ENCODE peak calls at places on chromosomes 3 and 15, in five cellular contexts. W is PC-9, I is dorsolateral prefrontal cortex, C is omental fat pad, K is B cell. H is an unnamed sample.

GRCh38 chr15:55224892-55225291 is 28.2 kb upstream of the RSL24D1 start:
- DNase-seq in I (no peak), C (no peak), W (no peak), K (no peak), H (no peak)

GRCh38 chr15:55661431-55661830 is 73.3 kb upstream of the PYGO1 start:
- DNase-seq in W (no peak), K (no peak), C (no peak), I (no peak), H (no peak)

GRCh38 chr3:124846189-124846588 is 41.0 kb downstream of the ITGB5 start:
- DNase-seq in C (no peak), I (no peak), K (no peak), W (peak), H (peak)

GRCh38 chr15:74013374-74013893 is 18.9 kb downstream of the PML start:
- DNase-seq in K (no peak), I (no peak), W (no peak), C (no peak), H (no peak)

GRCh38 chr15:72342385-72342784 is 22.4 kb upstream of the CELF6 start:
- DNase-seq in W (no peak), C (no peak), I (no peak), K (peak), H (peak)

GRCh38 chr3:194344012-194344411 is 7.1 kb downstream of the CPN2 start:
- DNase-seq in C (peak), K (peak), W (peak), I (peak), H (peak)

GRCh38 chr3:73041537-73041936 is 19.9 kb upstream of the EBLN2 start:
- DNase-seq in I (no peak), C (no peak), W (no peak), K (no peak), H (no peak)

GRCh38 chr3:184259878-184260570 is 1.3 kb downstream of the CAMK2N2 start:
- DNase-seq in W (no peak), C (no peak), I (no peak), K (peak), H (no peak)

GRCh38 chr15:101732772-101733171 is 8.5 kb upstream of the TARS3 start:
- DNase-seq in W (no peak), I (no peak), C (no peak), K (no peak), H (no peak)

GRCh38 chr3:47035645-47036044 is 56.2 kb downstream of the NBEAL2 start:
- DNase-seq in W (no peak), K (no peak), C (no peak), I (no peak), H (no peak)

GRCh38 chr3:122374034-122374433 is 9.0 kb downstream of the MIX23 start:
- DNase-seq in I (no peak), W (no peak), K (no peak), C (no peak), H (no peak)

GRCh38 chr3:73270839-73271483 is 209.5 kb downstream of the EBLN2 start:
- DNase-seq in W (no peak), K (no peak), I (no peak), C (no peak), H (no peak)

GRCh38 chr3:172177046-172177445 is 137.7 kb downstream of the FNDC3B start:
- DNase-seq in I (no peak), C (no peak), W (no peak), K (no peak), H (no peak)

GRCh38 chr15:43828061-43828657 is 1.4 kb downstream of the WDR76 start:
- DNase-seq in I (no peak), W (no peak), C (no peak), K (no peak), H (peak)

GRCh38 chr15:73886717-73887345 is 13.5 kb downstream of the TBC1D21 start:
- DNase-seq in K (no peak), I (no peak), W (no peak), C (no peak), H (no peak)

GRCh38 chr3:138082085-138082991 is 33.1 kb downstream of the DZIP1L start:
- DNase-seq in W (peak), C (no peak), K (no peak), I (no peak), H (peak)

GRCh38 chr3:15325228-15325627 is 7.2 kb downstream of the SH3BP5 start:
- DNase-seq in W (peak), K (no peak), I (no peak), C (peak), H (no peak)

GRCh38 chr15:41043276-41043675 is 72.8 kb downstream of the INO80 start:
- DNase-seq in K (no peak), C (no peak), W (no peak), I (no peak), H (peak)

GRCh38 chr15:24633082-24633481 is 42.5 kb upstream of the NPAP1 start:
- DNase-seq in I (no peak), K (no peak), C (no peak), W (no peak), H (no peak)

GRCh38 chr3:113754486-113755159 is 7.8 kb downstream of the ATP6V1A start:
- DNase-seq in W (no peak), C (no peak), K (no peak), I (no peak), H (no peak)

GRCh38 chr15:84980196-84981053 is 1.2 kb upstream of the PDE8A start:
- DNase-seq in W (peak), I (peak), K (peak), C (peak), H (peak)

GRCh38 chr15:90035095-90035834 is 34.1 kb downstream of the ZNF710 start:
- DNase-seq in K (no peak), C (no peak), W (peak), I (peak), H (peak)

GRCh38 chr3:47540281-47540680 is 26.8 kb upstream of the ELP6 start:
- DNase-seq in K (no peak), W (no peak), I (no peak), C (no peak), H (no peak)

GRCh38 chr3:102741694-102742093 is 306.9 kb downstream of the ZPLD1 start:
- DNase-seq in I (no peak), C (no peak), W (no peak), K (no peak), H (peak)

GRCh38 chr3:196135693-196136639 is 54.1 kb upstream of the TFRC start:
- DNase-seq in I (no peak), W (peak), K (no peak), C (no peak), H (peak)

GRCh38 chr15:99019558-99020540 is 12.3 kb upstream of the PGPEP1L start:
- DNase-seq in K (no peak), W (no peak), C (no peak), I (peak), H (peak)

GRCh38 chr3:27533718-27534578 is 49.8 kb upstream of the SLC4A7 start:
- DNase-seq in I (no peak), W (peak), C (no peak), K (no peak), H (peak)

GRCh38 chr3:151008699-151009098 is 36.2 kb upstream of the CLRN1 start:
- DNase-seq in W (no peak), K (no peak), C (no peak), I (no peak), H (peak)

GRCh38 chr3:163939926-163940325 is 1138.4 kb downstream of the SI start:
- DNase-seq in I (no peak), K (no peak), W (peak), C (no peak), H (peak)

GRCh38 chr3:71511037-71511436 is 72.5 kb downstream of the FOXP1 start:
- DNase-seq in K (no peak), I (no peak), C (no peak), W (no peak), H (no peak)

GRCh38 chr15:29364429-29365078 is 94.9 kb upstream of the NSMCE3 start:
- DNase-seq in W (no peak), K (no peak), C (no peak), I (peak), H (peak)

GRCh38 chr15:101348643-101349496 is 53.8 kb upstream of the SNRPA1 start:
- DNase-seq in K (no peak), C (no peak), W (peak), I (no peak), H (peak)

GRCh38 chr15:27414168-27414870 is 443.3 kb downstream of the GABRG3 start:
- DNase-seq in W (no peak), K (no peak), I (no peak), C (no peak), H (no peak)

GRCh38 chr3:176514297-176514696 is 683.0 kb downstream of the TBL1XR1 start:
- DNase-seq in C (no peak), I (no peak), W (peak), K (no peak), H (peak)

GRCh38 chr3:20648294-20648693 is 462.3 kb upstream of the SGO1 start:
- DNase-seq in K (no peak), W (no peak), I (no peak), C (no peak), H (peak)

GRCh38 chr3:37949866-37950265 is 40.7 kb upstream of the VILL start:
- DNase-seq in I (no peak), K (no peak), C (no peak), W (no peak), H (no peak)

GRCh38 chr3:57179580-57180410 is 14.6 kb upstream of the IL17RD start:
- DNase-seq in W (no peak), K (no peak), C (no peak), I (no peak), H (peak)

GRCh38 chr3:194998948-194999347 is 272.0 kb downstream of the XXYLT1 start:
- DNase-seq in C (no peak), W (no peak), K (no peak), I (no peak), H (no peak)

DNA sequence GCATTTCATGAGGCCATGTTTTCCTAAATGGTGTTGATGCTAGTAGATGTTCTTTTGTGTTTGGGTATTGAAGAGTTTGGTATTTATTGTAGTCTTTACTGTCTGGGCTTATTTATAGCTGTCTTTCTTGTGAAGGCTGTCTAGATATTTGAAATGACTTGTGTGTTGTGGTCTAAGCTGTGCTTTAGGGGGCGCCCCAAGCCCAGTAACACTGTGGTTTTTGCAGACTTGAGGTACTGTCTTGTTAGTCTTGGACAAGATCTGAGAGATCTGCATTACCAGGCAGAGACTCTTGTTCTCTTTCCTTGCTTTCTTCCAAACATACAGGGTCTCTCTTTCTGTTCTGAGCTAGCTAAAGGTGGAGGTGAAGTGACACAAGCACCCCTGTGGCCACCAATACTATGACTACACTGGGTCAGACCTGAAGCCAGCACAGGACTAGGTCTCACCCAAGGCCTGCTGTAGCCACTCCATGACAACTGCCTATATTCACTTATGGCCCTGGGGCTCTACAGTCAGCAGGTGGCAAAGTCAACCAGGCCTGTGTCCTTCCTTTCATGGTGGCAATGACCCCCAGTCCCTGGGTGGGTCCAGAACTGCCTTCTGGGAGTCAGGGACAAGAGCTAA is 152.1 kb upstream of the TBC1D5 start:
- DNase-seq in C (no peak), K (no peak), W (no peak), I (no peak), H (peak)
- TF ChIP-seq CTCF in C (no peak), K (peak), W (peak), I (no peak), H (peak)

GRCh38 chr3:127970966-127971592 is 56.0 kb downstream of the KBTBD12 start:
- DNase-seq in K (peak), W (peak), I (peak), C (no peak), H (peak)
- TF ChIP-seq CTCF in K (peak), W (peak), I (peak), C (no peak), H (peak)

GRCh38 chr15:39171944-39172368 is 408.9 kb upstream of the THBS1 start:
- DNase-seq in I (peak), W (peak), C (no peak), K (no peak), H (peak)
- TF ChIP-seq CTCF in I (no peak), W (peak), C (no peak), K (no peak), H (peak)

GRCh38 chr15:91660174-91660649 is 193.3 kb upstream of the SLCO3A1 start:
- DNase-seq in K (no peak), C (no peak), W (no peak), I (no peak), H (no peak)
- TF ChIP-seq CTCF in K (no peak), C (no peak), W (no peak), I (no peak), H (no peak)

GRCh38 chr3:136250862-136251460 is 821 bp downstream of the PCCB start:
- DNase-seq in W (no peak), K (no peak), I (peak), C (no peak), H (peak)
- TF ChIP-seq CTCF in W (no peak), K (no peak), I (no peak), C (no peak), H (peak)

DNA sequence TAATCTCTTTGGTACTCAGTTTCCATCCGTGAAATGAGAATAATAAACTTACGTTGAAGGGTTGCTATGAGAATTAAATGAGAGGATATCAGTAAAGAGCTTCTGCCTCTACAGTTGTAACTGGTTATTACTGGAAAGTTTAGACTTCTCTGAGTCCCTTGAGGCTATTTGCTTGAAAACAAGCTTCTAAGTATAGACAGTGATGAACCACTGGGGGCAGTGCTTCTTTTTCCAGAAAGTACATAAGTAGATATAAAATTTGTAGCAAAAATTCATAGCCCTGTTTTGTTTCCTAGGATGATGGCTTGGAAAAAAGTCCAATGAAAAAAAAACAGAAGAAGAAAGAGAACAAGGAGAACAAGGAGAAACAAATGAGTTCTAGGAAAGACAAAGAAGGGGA is 87.1 kb downstream of the RGMA start:
- DNase-seq in C (no peak), I (no peak), W (no peak), K (no peak), H (no peak)
- TF ChIP-seq CTCF in C (no peak), I (peak), W (no peak), K (no peak), H (no peak)

H was measured in MCF 10A.